ENCODE peak calls at places on chromosomes 16 and 17, in four cellular contexts. Z is colonic mucosa, C is mucosa of descending colon, D is cardiac muscle cell. X is an unnamed sample.
A peak's percentile ranks its signal among the peaks of the same experiment; 100 is the strongest.

GRCh38 chr16:48013476-48013875 is 142.3 kb downstream of the ABCC12 start:
- DNase-seq in C (no peak), Z (no peak), D (peak; percentile 25), X (no peak)

GRCh38 chr17:38864636-38865398 is 5.0 kb upstream of the LASP1 start:
- DNase-seq in D (peak; percentile 67), C (no peak), Z (no peak), X (no peak)

GRCh38 chr17:2238432-2239169 is 65.0 kb downstream of the SMG6 start:
- DNase-seq in D (no peak), Z (no peak), C (no peak), X (no peak)

GRCh38 chr17:17840751-17841591 is 4.2 kb upstream of the SREBF1 start:
- DNase-seq in D (peak; percentile 54), C (no peak), Z (no peak), X (no peak)

GRCh38 chr17:36198831-36199465 is 2.4 kb upstream of the CCL3L1 start:
- DNase-seq in C (no peak), Z (no peak), D (no peak), X (no peak)

GRCh38 chr17:6997171-6997570 is 1.3 kb downstream of the ALOX12 start:
- DNase-seq in C (no peak), Z (no peak), D (no peak), X (no peak)

GRCh38 chr17:50768348-50768761 is 1.0 kb upstream of the ANKRD40CL start:
- DNase-seq in C (peak; percentile 95), D (no peak), Z (peak; percentile 98), X (peak; percentile 81)

GRCh38 chr16:3443108-3444031 is at the start of the genes NAA60 and ZNF597:
- DNase-seq in Z (peak; percentile 87), C (peak; percentile 80), D (peak; percentile 93), X (peak; percentile 84)

GRCh38 chr16:66256919-66257318 is 109.6 kb upstream of the CDH5 start:
- DNase-seq in D (no peak), C (no peak), Z (no peak), X (no peak)

GRCh38 chr17:82893779-82894178 is 54.0 kb upstream of the ZNF750 start:
- DNase-seq in C (no peak), Z (no peak), D (no peak), X (no peak)

GRCh38 chr17:38332735-38333134 is 11.0 kb downstream of the GPR179 start:
- DNase-seq in D (no peak), Z (no peak), C (no peak), X (no peak)

GRCh38 chr16:67449739-67450138 is 18.8 kb downstream of the HSD11B2 start:
- DNase-seq in D (no peak), Z (no peak), C (peak; percentile 42), X (no peak)

GRCh38 chr16:1787322-1788094 is 4.7 kb downstream of the NUBP2 start:
- DNase-seq in Z (peak; percentile 16), D (no peak), C (peak; percentile 22), X (no peak)

GRCh38 chr16:48608452-48608851 is 1.5 kb downstream of the N4BP1 start:
- DNase-seq in C (no peak), D (no peak), Z (no peak), X (no peak)

GRCh38 chr16:85864965-85865364 is 34.0 kb upstream of the IRF8 start:
- DNase-seq in D (no peak), Z (no peak), C (no peak), X (no peak)

GRCh38 chr16:67731071-67731810 is 12.1 kb upstream of the GFOD2 start:
- DNase-seq in D (no peak), Z (no peak), C (no peak), X (no peak)

GRCh38 chr17:76083536-76083935 is 4.6 kb downstream of the ZACN start:
- DNase-seq in D (no peak), C (no peak), Z (no peak), X (peak; percentile 64)

GRCh38 chr17:9219631-9220415 is 198.5 kb downstream of the NTN1 start:
- DNase-seq in C (no peak), D (no peak), Z (no peak), X (no peak)

GRCh38 chr16:10339777-10340752 is 45.8 kb upstream of the ATF7IP2 start:
- DNase-seq in C (no peak), D (no peak), Z (no peak), X (no peak)
- H3K9me3 ChIP-seq in C (peaks cover 43% of the 10 kb centered on the region), D (no peaks in the 10 kb centered on the region), Z (no peaks in the 10 kb centered on the region), X (no peaks in the 10 kb centered on the region)

GRCh38 chr17:48747445-48748363 is 19.2 kb upstream of the HOXB13 start:
- DNase-seq in Z (no peak), D (no peak), C (no peak), X (no peak)
- H3K4me3 ChIP-seq in Z (no peak overlapping the region), D (no peak overlapping the region), C (no peak overlapping the region), X (no peak overlapping the region)

GRCh38 chr17:57649191-57649590 is 95.9 kb downstream of the CCDC182 start:
- DNase-seq in C (no peak), Z (no peak), D (no peak), X (no peak)

GRCh38 chr17:57651451-57651850 is 93.6 kb downstream of the CCDC182 start:
- DNase-seq in D (no peak), C (no peak), Z (no peak), X (no peak)

GRCh38 chr17:57650548-57650947 is 94.6 kb downstream of the CCDC182 start:
- DNase-seq in D (no peak), Z (no peak), C (no peak), X (no peak)

GRCh38 chr17:57648720-57649119 is 96.4 kb downstream of the CCDC182 start:
- DNase-seq in D (no peak), C (no peak), Z (no peak), X (no peak)

GRCh38 chr17:57649731-57650484 is 95.2 kb downstream of the CCDC182 start:
- DNase-seq in D (peak; percentile 47), Z (no peak), C (no peak), X (no peak)
- H3K36me3 ChIP-seq in D (no peaks in the 10 kb centered on the region), Z (no peaks in the 10 kb centered on the region), C (no peaks in the 10 kb centered on the region), X (no peaks in the 10 kb centered on the region)

GRCh38 chr17:26818736-26819135 is 475.2 kb upstream of the WSB1 start:
- DNase-seq in C (no peak), Z (no peak), D (peak; percentile 6), X (no peak)
- H3K9me3 ChIP-seq in C (peaks cover 97% of the 10 kb centered on the region), Z (peaks cover 4% of the 10 kb centered on the region), D (peaks cover 8% of the 10 kb centered on the region), X (no peaks in the 10 kb centered on the region)

GRCh38 chr17:58336456-58337094 is 8.0 kb upstream of the TSPOAP1 start:
- DNase-seq in C (peak; percentile 37), Z (no peak), D (peak; percentile 49), X (no peak)

GRCh38 chr17:58338454-58338841 is 9.9 kb upstream of the TSPOAP1 start:
- DNase-seq in D (peak; percentile 21), C (no peak), Z (no peak), X (no peak)

GRCh38 chr17:58338907-58339774 is 10.5 kb upstream of the TSPOAP1 start:
- DNase-seq in D (peak; percentile 87), Z (peak; percentile 67), C (peak; percentile 77), X (no peak)

GRCh38 chr17:58337126-58337599 is 8.6 kb upstream of the TSPOAP1 start:
- DNase-seq in D (no peak), C (peak; percentile 50), Z (no peak), X (no peak)

GRCh38 chr17:58337600-58338453 is 9.2 kb upstream of the TSPOAP1 start:
- DNase-seq in C (peak; percentile 82), Z (peak; percentile 70), D (peak; percentile 96), X (no peak)
- H3K4me3 ChIP-seq in C (no peak overlapping the region), Z (peak overlapping the region; percentile 19), D (no peak overlapping the region), X (peak overlapping the region; percentile 10)

X was measured in pancreas.